ENCODE peak calls at places on chromosomes 16 and 17, in seven cellular contexts. X is testis, T is AG09319, Q is hepatocyte, V is endodermal cell, H is RWPE1, G is mucosa of descending colon. B is an unnamed sample.

GRCh38 chr17:80824549-80825470 is 166.8 kb upstream of the CHMP6 start:
- DNase-seq in T (no peak), Q (no peak), X (no peak), G (no peak), H (no peak), V (no peak), B (no peak)

GRCh38 chr17:17018612-17019429 is 23.4 kb upstream of the MPRIP start:
- DNase-seq in X (no peak), G (peak; percentile 53), T (no peak), V (peak; percentile 58), Q (peak; percentile 74), H (peak; percentile 36), B (no peak)

GRCh38 chr17:7027335-7027734 is 4.5 kb downstream of the BCL6B start:
- DNase-seq in G (no peak), T (no peak), Q (no peak), X (no peak), V (peak; percentile 72), H (no peak), B (no peak)

GRCh38 chr16:49548571-49548970 is 175.0 kb downstream of the C16orf78 start:
- DNase-seq in V (no peak), X (no peak), H (no peak), G (no peak), T (no peak), Q (no peak), B (no peak)

GRCh38 chr17:8143581-8144400 is 8.4 kb downstream of the PER1 start:
- DNase-seq in T (no peak), Q (no peak), H (no peak), G (peak; percentile 43), X (no peak), V (peak; percentile 42), B (no peak)

GRCh38 chr16:76287466-76287865 is 10.3 kb downstream of the CNTNAP4 start:
- DNase-seq in Q (no peak), H (no peak), T (no peak), V (no peak), G (no peak), X (no peak), B (no peak)

GRCh38 chr17:82781894-82782274 is 30.0 kb downstream of the TBCD start:
- DNase-seq in Q (peak; percentile 91), X (peak; percentile 82), T (peak; percentile 44), H (peak; percentile 90), G (peak; percentile 85), V (peak; percentile 96), B (peak; percentile 23)

GRCh38 chr16:70548936-70549335 is 25.3 kb downstream of the SF3B3 start:
- DNase-seq in X (no peak), G (no peak), H (peak; percentile 26), T (no peak), Q (no peak), V (no peak), B (no peak)

GRCh38 chr17:62162898-62163297 is 97.8 kb upstream of the MED13 start:
- DNase-seq in X (no peak), G (no peak), V (peak; percentile 10), Q (no peak), T (no peak), H (no peak), B (no peak)

GRCh38 chr16:49632111-49632797 is 223.7 kb downstream of the ZNF423 start:
- DNase-seq in Q (no peak), V (peak; percentile 29), X (no peak), T (no peak), H (no peak), G (no peak), B (no peak)

GRCh38 chr16:84511180-84511800 is 6.8 kb upstream of the MEAK7 start:
- DNase-seq in H (peak; percentile 79), V (peak; percentile 94), Q (peak; percentile 88), G (peak; percentile 87), X (peak; percentile 89), T (peak; percentile 72), B (no peak)

GRCh38 chr16:84270071-84270470 is 24.6 kb upstream of the WFDC1 start:
- DNase-seq in Q (no peak), H (no peak), G (no peak), X (no peak), T (no peak), V (no peak), B (no peak)

GRCh38 chr17:80497726-80498241 is 21.4 kb upstream of the NPTX1 start:
- DNase-seq in T (no peak), H (no peak), Q (no peak), V (no peak), G (no peak), X (no peak), B (no peak)

GRCh38 chr17:3983945-3984484 is 19.8 kb upstream of the ATP2A3 start:
- DNase-seq in X (no peak), T (no peak), V (peak; percentile 66), H (no peak), Q (no peak), G (no peak), B (no peak)

GRCh38 chr16:1877804-1878203 is 5.8 kb upstream of the MEIOB start:
- DNase-seq in X (no peak), G (no peak), V (no peak), Q (no peak), T (no peak), H (no peak), B (no peak)

GRCh38 chr17:80649672-80650338 is 105.2 kb downstream of the RPTOR start:
- DNase-seq in T (peak; percentile 74), G (no peak), X (no peak), V (peak; percentile 95), Q (peak; percentile 55), H (peak; percentile 62), B (peak; percentile 42)

GRCh38 chr17:55533611-55534010 is 22.4 kb upstream of the SMIM36 start:
- DNase-seq in H (no peak), Q (no peak), V (no peak), G (no peak), X (no peak), T (no peak), B (no peak)

GRCh38 chr17:946510-947236 is 32.9 kb downstream of the NXN start:
- DNase-seq in T (no peak), Q (no peak), X (no peak), V (peak; percentile 51), G (no peak), H (no peak), B (no peak)

GRCh38 chr16:81190667-81191066 is 47.8 kb upstream of the BCO1 start:
- DNase-seq in X (no peak), T (no peak), Q (no peak), V (no peak), G (no peak), H (no peak), B (no peak)

GRCh38 chr16:74623214-74623842 is 16.4 kb upstream of the GLG1 start:
- DNase-seq in H (peak; percentile 28), X (no peak), G (no peak), T (no peak), V (no peak), Q (peak; percentile 73), B (peak; percentile 23)

GRCh38 chr16:50539822-50540710 is 8.1 kb upstream of the NKD1 start:
- DNase-seq in G (no peak), T (no peak), V (peak; percentile 76), Q (no peak), H (no peak), X (no peak), B (no peak)

GRCh38 chr17:58238147-58238634 is at the start of gene LPO:
- DNase-seq in G (no peak), X (no peak), T (no peak), V (peak; percentile 37), H (no peak), Q (no peak), B (no peak)

GRCh38 chr17:66426397-66427033 is 124.1 kb downstream of the PRKCA start:
- DNase-seq in Q (no peak), V (peak; percentile 66), G (no peak), T (no peak), X (no peak), H (no peak), B (no peak)

GRCh38 chr17:42018339-42018738 is 1.1 kb upstream of the DNAJC7 start:
- DNase-seq in H (no peak), V (peak; percentile 87), X (no peak), T (no peak), G (no peak), Q (no peak), B (no peak)

GRCh38 chr16:9033125-9033830 is 58.2 kb upstream of the HAPSTR1 start:
- DNase-seq in V (peak; percentile 89), H (peak; percentile 64), G (no peak), Q (peak; percentile 70), X (peak; percentile 80), T (no peak), B (no peak)
- TF ChIP-seq CTCF in V (peak; percentile 85), H (peak; percentile 20), G (peak; percentile 25), Q (peak; percentile 45), X (peak; percentile 39), T (peak; percentile 72), B (peak; percentile 54)

GRCh38 chr17:40883960-40884359 is 1.1 kb downstream of the KRT20 start:
- DNase-seq in Q (no peak), T (no peak), G (no peak), V (no peak), H (no peak), X (no peak), B (no peak)

GRCh38 chr17:40883031-40883430 is 2.0 kb downstream of the KRT20 start:
- DNase-seq in T (no peak), X (no peak), V (no peak), G (no peak), H (no peak), Q (no peak), B (no peak)

GRCh38 chr17:40888321-40888720 is 3.3 kb upstream of the KRT20 start:
- DNase-seq in X (no peak), T (no peak), Q (no peak), G (no peak), V (no peak), H (no peak), B (no peak)

GRCh38 chr17:40886090-40886489 is 1.0 kb upstream of the KRT20 start:
- DNase-seq in T (no peak), G (no peak), X (no peak), V (no peak), H (no peak), Q (peak; percentile 37), B (no peak)

GRCh38 chr17:40884708-40885512 is at the start of gene KRT20:
- DNase-seq in H (peak; percentile 11), X (no peak), T (no peak), V (no peak), Q (no peak), G (peak; percentile 58), B (no peak)
- TF ChIP-seq CTCF in H (peak; percentile 20), X (no peak), T (no peak), V (peak; percentile 50), Q (no peak), G (no peak), B (no peak)

GRCh38 chr17:44672479-44673093 is 16.3 kb downstream of the MEIOC start:
- DNase-seq in G (no peak), H (peak; percentile 32), T (no peak), V (no peak), X (no peak), Q (peak; percentile 8), B (no peak)

GRCh38 chr17:44673893-44674292 is 15.7 kb downstream of the CCDC43 start:
- DNase-seq in G (no peak), T (no peak), Q (no peak), H (no peak), X (no peak), V (no peak), B (no peak)

GRCh38 chr17:44677136-44677535 is 12.4 kb downstream of the CCDC43 start:
- DNase-seq in G (no peak), X (no peak), T (no peak), H (no peak), Q (no peak), V (no peak), B (no peak)
- TF ChIP-seq CTCF in G (no peak), X (no peak), T (no peak), H (no peak), Q (no peak), V (no peak), B (no peak)

GRCh38 chr17:75896360-75897075 is at the start of gene TRIM65:
- DNase-seq in V (peak; percentile 96), X (peak; percentile 81), T (peak; percentile 46), H (peak; percentile 67), Q (peak; percentile 94), G (peak; percentile 91), B (no peak)
- TF ChIP-seq CTCF in V (no peak), X (peak; percentile 6), T (peak; percentile 34), H (peak; percentile 78), Q (peak; percentile 33), G (peak; percentile 26), B (no peak)